ENCODE peak calls at places on chromosomes 7 and 10, in ten cellular contexts. W is Peyer's patch; O is DMS153; J is stimulated activated CD8-positive, alpha-beta memory T cell treated with anti-CD3 and anti-CD28 coated beads, Interleukin-7, amount 100 ng/mL, for 1 hour; K is naive thymus-derived CD8-positive, alpha-beta T cell; L is HFF-Myc; X is RPMI8226; G is stimulated activated CD4-positive, alpha-beta T cell treated with anti-CD3 and anti-CD28 coated beads, Interleukin-1b, Interleukin-23, amount 100 ng/mL, for 1 hour; V is H9; C is A549. M is an unnamed sample.

GRCh38 chr7:132609222-132609621 is 33.0 kb upstream of the PLXNA4 start:
- DNase-seq in L (no peak), X (no peak), O (no peak), K (no peak), V (no peak), W (no peak), G (no peak), C (no peak), J (no peak), M (no peak)

GRCh38 chr7:37052673-37053072 is 328.4 kb upstream of the AOAH start:
- DNase-seq in G (no peak), J (no peak), O (no peak), K (no peak), V (peak), X (peak), W (no peak), L (no peak), C (peak), M (peak)

GRCh38 chr10:7956508-7956907 is 98.0 kb upstream of the GATA3 start:
- DNase-seq in J (no peak), L (no peak), G (no peak), V (no peak), K (no peak), C (peak), O (no peak), X (peak), W (no peak), M (no peak)

GRCh38 chr7:13897825-13898224 is 91.6 kb downstream of the ETV1 start:
- DNase-seq in O (no peak), L (no peak), X (no peak), C (no peak), W (no peak), K (no peak), J (no peak), G (no peak), V (no peak), M (no peak)

GRCh38 chr7:18019562-18019961 is 8.1 kb downstream of the PRPS1L1 start:
- DNase-seq in O (no peak), L (peak), W (no peak), V (no peak), C (peak), J (no peak), X (no peak), G (no peak), K (no peak), M (no peak)

GRCh38 chr10:6019010-6019782 is 41.9 kb upstream of the IL15RA start:
- DNase-seq in O (no peak), X (no peak), V (no peak), W (no peak), J (no peak), C (no peak), K (no peak), L (no peak), G (no peak), M (no peak)

GRCh38 chr10:93573051-93573909 is 6.8 kb downstream of the FFAR4 start:
- DNase-seq in O (peak), G (no peak), V (no peak), C (no peak), K (no peak), L (no peak), J (no peak), X (no peak), W (no peak), M (no peak)

GRCh38 chr7:105638942-105639495 is 57.7 kb upstream of the EFCAB10 start:
- DNase-seq in C (no peak), O (peak), K (no peak), V (peak), L (no peak), J (no peak), W (no peak), X (no peak), G (no peak), M (no peak)

GRCh38 chr7:64951250-64951848 is 39.5 kb downstream of the ZNF117 start:
- DNase-seq in V (no peak), W (no peak), O (no peak), J (no peak), C (peak), K (no peak), X (peak), G (no peak), L (peak), M (no peak)

GRCh38 chr10:20855398-20856038 is 41.6 kb downstream of the NEBL start:
- DNase-seq in O (no peak), W (no peak), K (no peak), L (no peak), G (no peak), J (no peak), X (no peak), C (peak), V (no peak), M (no peak)

GRCh38 chr10:62050941-62051433 is 149.5 kb downstream of the ARID5B start:
- DNase-seq in V (no peak), X (no peak), L (peak), J (peak), K (no peak), C (peak), G (peak), O (no peak), W (peak), M (no peak)

GRCh38 chr10:72097448-72098300 is 9.3 kb upstream of the SPOCK2 start:
- DNase-seq in X (no peak), C (peak), O (peak), K (no peak), J (no peak), L (no peak), G (no peak), W (no peak), V (no peak), M (peak)